ENCODE peak calls at places on chromosomes 12 and 14, in six cellular contexts. J, F, V, P, K and Y are unnamed samples.

GRCh38 chr14:72104011-72104613 is 171.9 kb downstream of the RGS6 start:
- DNase-seq in J (peak), F (no peak), V (peak), P (no peak), K (no peak), Y (no peak)

GRCh38 chr14:36319899-36320209 is 583 bp downstream of the MBIP start:
- DNase-seq in J (no peak), F (peak), V (no peak), P (no peak), K (no peak), Y (no peak)

GRCh38 chr14:73462078-73462715 is 3.9 kb upstream of the NUMB start:
- DNase-seq in J (no peak), F (peak), V (no peak), P (no peak), K (peak), Y (peak)

GRCh38 chr12:41743835-41744234 is 400.8 kb downstream of the GXYLT1 start:
- DNase-seq in J (no peak), F (no peak), V (no peak), P (no peak), K (peak), Y (no peak)

GRCh38 chr12:103401421-103401820 is 94.3 kb downstream of the C12orf42 start:
- DNase-seq in J (no peak), F (no peak), V (no peak), P (no peak), K (peak), Y (no peak)

GRCh38 chr12:111190741-111191526 is 178.0 kb downstream of the PHETA1 start:
- DNase-seq in J (no peak), F (no peak), V (no peak), P (no peak), K (no peak), Y (no peak)

GRCh38 chr14:36976571-36977023 is 195.8 kb downstream of the SLC25A21 start:
- DNase-seq in J (no peak), F (no peak), V (no peak), P (no peak), K (peak), Y (no peak)

GRCh38 chr12:94717656-94718055 is 67.3 kb upstream of the TMCC3 start:
- DNase-seq in J (no peak), F (no peak), V (no peak), P (no peak), K (no peak), Y (no peak)

GRCh38 chr14:100874411-100875091 is 29.0 kb downstream of the RTL1 start:
- DNase-seq in J (no peak), F (no peak), V (no peak), P (no peak), K (no peak), Y (no peak)

GRCh38 chr14:69240527-69241173 is 19.3 kb upstream of the GALNT16 start:
- DNase-seq in J (no peak), F (no peak), V (no peak), P (no peak), K (no peak), Y (no peak)

GRCh38 chr12:25824729-25825128 is 133.8 kb upstream of the RASSF8 start:
- DNase-seq in J (no peak), F (no peak), V (no peak), P (no peak), K (no peak), Y (no peak)

GRCh38 chr12:132342322-132342721 is 12.9 kb upstream of the GALNT9 start:
- DNase-seq in J (peak), F (no peak), V (no peak), P (no peak), K (peak), Y (no peak)

GRCh38 chr12:13343380-13343779 is 146.9 kb downstream of the EMP1 start:
- DNase-seq in J (no peak), F (no peak), V (no peak), P (no peak), K (no peak), Y (no peak)

GRCh38 chr12:57545809-57546437 is 1.1 kb downstream of the DCTN2 start:
- DNase-seq in J (no peak), F (no peak), V (no peak), P (no peak), K (peak), Y (no peak)

GRCh38 chr12:53982616-53983579 is 2.0 kb upstream of the HOXC10 start:
- DNase-seq in J (no peak), F (no peak), V (no peak), P (no peak), K (no peak), Y (no peak)

GRCh38 chr14:105061428-105062047 is 3.7 kb downstream of the GPR132 start:
- DNase-seq in J (no peak), F (no peak), V (peak), P (peak), K (no peak), Y (no peak)

GRCh38 chr14:24411468-24412454 is 13.0 kb downstream of the NYNRIN start:
- DNase-seq in J (peak), F (peak), V (no peak), P (no peak), K (peak), Y (no peak)

GRCh38 chr14:74571441-74571841 is 40.6 kb downstream of the LTBP2 start:
- DNase-seq in J (no peak), F (peak), V (no peak), P (no peak), K (no peak), Y (no peak)

GRCh38 chr12:114655934-114656697 is 27.9 kb downstream of the TBX3 start:
- DNase-seq in J (no peak), F (peak), V (no peak), P (no peak), K (peak), Y (no peak)

GRCh38 chr12:105672171-105672570 is 341.7 kb downstream of the C12orf75 start:
- DNase-seq in J (no peak), F (no peak), V (no peak), P (no peak), K (no peak), Y (peak)

GRCh38 chr14:71361335-71361734 is 454.1 kb downstream of the PCNX1 start:
- DNase-seq in J (no peak), F (peak), V (no peak), P (no peak), K (peak), Y (no peak)

GRCh38 chr12:41293011-41293410 is 104.9 kb downstream of the PDZRN4 start:
- DNase-seq in J (no peak), F (no peak), V (no peak), P (no peak), K (no peak), Y (no peak)

GRCh38 chr14:41868396-41868795 is 261.7 kb downstream of the LRFN5 start:
- DNase-seq in J (no peak), F (peak), V (no peak), P (no peak), K (no peak), Y (no peak)

GRCh38 chr12:57094194-57095160 is 5.6 kb downstream of the NAB2 start:
- DNase-seq in J (no peak), F (no peak), V (no peak), P (no peak), K (no peak), Y (no peak)

GRCh38 chr14:104941508-104942365 is 17.1 kb downstream of the PLD4 start:
- DNase-seq in J (no peak), F (no peak), V (no peak), P (no peak), K (no peak), Y (no peak)

GRCh38 chr14:39369029-39369428 is 63.2 kb downstream of the FBXO33 start:
- DNase-seq in J (no peak), F (no peak), V (no peak), P (no peak), K (no peak), Y (no peak)

GRCh38 chr12:46549527-46550265 is 177.1 kb upstream of the SLC38A2 start:
- DNase-seq in J (no peak), F (peak), V (no peak), P (no peak), K (no peak), Y (no peak)

GRCh38 chr14:55354500-55354899 is 57.1 kb downstream of the ATG14 start:
- DNase-seq in J (peak), F (peak), V (peak), P (no peak), K (peak), Y (no peak)

GRCh38 chr12:38736821-38737220 is 168.6 kb downstream of the CPNE8 start:
- DNase-seq in J (no peak), F (peak), V (no peak), P (no peak), K (no peak), Y (no peak)

GRCh38 chr12:1870998-1871917 is 47.2 kb downstream of the CACNA2D4 start:
- DNase-seq in J (no peak), F (no peak), V (no peak), P (no peak), K (no peak), Y (no peak)

GRCh38 chr12:24739094-24739779 is 209.7 kb downstream of the BCAT1 start:
- DNase-seq in J (no peak), F (no peak), V (no peak), P (no peak), K (no peak), Y (no peak)

GRCh38 chr14:102589761-102590290 is 2.6 kb upstream of the RCOR1 start:
- DNase-seq in J (no peak), F (no peak), V (no peak), P (no peak), K (no peak), Y (no peak)

GRCh38 chr14:102588821-102589220 is 3.6 kb upstream of the RCOR1 start:
- DNase-seq in J (no peak), F (no peak), V (no peak), P (no peak), K (no peak), Y (no peak)

GRCh38 chr14:102591372-102591943 is 991 bp upstream of the RCOR1 start:
- DNase-seq in J (peak), F (peak), V (peak), P (no peak), K (no peak), Y (peak)

GRCh38 chr14:102591944-102592772 is at the start of gene RCOR1:
- DNase-seq in J (peak), F (peak), V (peak), P (peak), K (peak), Y (peak)

GRCh38 chr14:102590667-102591099 is 1.8 kb upstream of the RCOR1 start:
- DNase-seq in J (peak), F (peak), V (no peak), P (peak), K (peak), Y (peak)
- TF ChIP-seq CTCF in J (peak), F (peak), V (no peak), P (no peak), K (peak), Y (no peak)

GRCh38 chr14:86646688-86647687 is 1117.0 kb downstream of the FLRT2 start:
- DNase-seq in J (no peak), F (peak), V (no peak), P (no peak), K (peak), Y (no peak)
- TF ChIP-seq CTCF in J (peak), F (no peak), V (peak), P (no peak), K (no peak), Y (no peak)

DNA sequence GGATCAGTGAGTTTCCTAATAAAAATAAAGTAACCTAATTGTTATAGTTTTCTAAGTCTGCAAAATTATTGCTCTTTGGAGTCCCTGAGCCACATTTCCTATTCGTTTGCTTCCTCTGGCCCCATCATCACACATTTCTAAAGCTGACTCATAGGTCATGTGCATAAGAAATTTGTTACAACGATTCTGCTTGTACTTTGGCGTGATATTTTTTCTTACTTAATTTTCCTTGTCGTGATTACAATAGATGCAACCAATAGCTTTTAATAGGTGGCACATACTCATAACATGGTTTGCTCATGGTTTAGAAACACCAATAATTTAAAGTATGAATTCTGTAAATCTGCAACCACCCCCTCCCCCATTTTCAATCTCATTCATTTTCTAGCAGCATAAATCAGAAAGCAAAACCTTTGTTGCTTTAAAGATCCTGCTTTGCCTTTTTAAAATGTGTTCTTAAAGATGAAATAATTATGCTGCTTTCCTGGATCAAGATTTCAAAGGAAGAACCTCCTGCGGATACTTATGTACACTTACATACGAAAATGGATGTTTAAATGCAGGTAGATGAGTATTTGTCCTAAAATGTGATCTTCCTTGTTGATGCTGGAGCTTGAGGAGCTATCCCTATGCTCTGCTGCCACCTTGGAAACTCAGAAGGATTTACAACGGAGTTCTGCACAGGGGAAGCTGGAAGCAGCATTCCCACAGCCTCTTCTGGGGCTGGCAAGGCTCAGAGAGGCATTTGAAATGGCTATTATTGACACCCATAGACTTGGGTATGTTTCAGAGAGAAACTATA is 1.7 kb upstream of the FLRT2 start:
- DNase-seq in J (peak), F (peak), V (no peak), P (no peak), K (peak), Y (no peak)
- TF ChIP-seq CTCF in J (no peak), F (peak), V (no peak), P (no peak), K (peak), Y (peak)

DNA sequence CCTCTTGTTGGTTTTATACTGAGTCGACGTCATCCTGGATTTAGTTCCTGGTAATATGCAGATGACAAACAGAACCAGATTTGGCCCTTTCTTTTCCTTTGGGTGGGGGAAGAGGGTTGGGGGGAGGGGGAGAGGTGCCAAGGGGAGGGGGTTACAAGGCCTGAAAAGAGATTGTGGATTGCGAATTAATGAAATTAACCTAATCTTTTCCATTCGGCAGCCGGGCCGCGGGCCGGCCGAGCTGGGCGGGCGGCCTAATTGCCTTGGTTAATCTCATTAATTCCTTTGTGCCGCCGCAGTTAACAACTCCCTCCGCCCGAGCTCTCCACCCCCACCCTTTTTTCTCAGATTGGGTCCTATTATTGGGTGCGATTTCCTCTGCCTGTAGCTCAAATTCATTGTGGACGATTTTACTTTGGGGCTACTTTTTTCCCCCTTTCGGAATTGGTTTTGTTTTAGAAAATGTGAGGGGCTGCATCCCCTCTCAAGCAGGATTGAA is 387 bp upstream of the GSC start:
- DNase-seq in J (no peak), F (no peak), V (no peak), P (no peak), K (no peak), Y (no peak)
- TF ChIP-seq CTCF in J (no peak), F (no peak), V (no peak), P (no peak), K (no peak), Y (no peak)

GRCh38 chr12:48486261-48486660 is 4.0 kb downstream of the C12orf54 start:
- DNase-seq in J (no peak), F (no peak), V (no peak), P (no peak), K (no peak), Y (no peak)
- TF ChIP-seq CTCF in J (no peak), F (no peak), V (no peak), P (no peak), K (no peak), Y (no peak)

DNA sequence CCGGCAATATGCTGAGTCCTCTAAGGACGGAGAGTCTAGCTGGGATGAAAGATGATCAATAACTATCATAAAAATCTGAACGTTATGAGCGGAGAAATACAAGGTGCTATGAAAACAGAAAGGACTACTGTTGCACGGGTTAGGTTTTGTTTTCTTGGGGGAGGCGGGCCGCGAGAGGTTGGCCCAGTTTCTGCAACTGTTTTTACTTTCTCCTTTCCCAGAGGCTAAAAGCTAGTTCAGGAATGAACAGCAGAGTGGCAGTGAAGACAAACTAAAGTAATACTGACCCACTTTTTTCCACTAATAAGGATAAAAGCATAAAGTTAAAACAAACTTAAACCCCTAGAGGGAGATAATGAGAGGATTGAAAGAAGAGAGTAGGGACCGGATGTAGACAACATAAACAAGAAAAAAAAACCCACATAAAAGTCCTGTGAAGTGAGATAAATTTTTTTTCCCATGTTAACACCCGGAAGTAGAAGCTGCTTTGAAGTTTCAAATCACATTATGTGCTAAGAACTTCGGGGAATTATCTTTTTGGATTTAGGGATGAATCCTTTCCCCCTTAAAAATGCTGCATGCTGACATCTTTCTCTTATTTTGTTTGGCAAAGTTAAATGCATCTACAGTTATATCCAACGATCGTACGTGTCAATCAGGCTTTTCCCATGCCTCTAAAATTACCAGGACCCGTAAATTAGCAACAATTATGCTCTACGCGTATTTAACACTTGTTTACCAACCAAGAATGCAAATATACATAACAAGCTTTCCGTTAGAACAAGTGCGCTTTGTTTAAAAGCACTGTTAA is 1.0 kb upstream of the CDK17 start:
- DNase-seq in J (no peak), F (peak), V (no peak), P (no peak), K (peak), Y (no peak)
- TF ChIP-seq CTCF in J (no peak), F (peak), V (peak), P (peak), K (peak), Y (no peak)

GRCh38 chr12:66144796-66145754 is 14.5 kb upstream of the LLPH start:
- DNase-seq in J (no peak), F (peak), V (no peak), P (no peak), K (peak), Y (peak)
- TF ChIP-seq CTCF in J (peak), F (peak), V (peak), P (no peak), K (peak), Y (no peak)

GRCh38 chr12:108559748-108560147 is 1.2 kb downstream of the SART3 start:
- DNase-seq in J (no peak), F (no peak), V (no peak), P (no peak), K (no peak), Y (no peak)
- TF ChIP-seq CTCF in J (no peak), F (no peak), V (no peak), P (no peak), K (peak), Y (no peak)